ENCODE peak calls at places on chromosomes 12 and 14, in nine cellular contexts. N is heart left ventricle, A is tibial artery, Q is GM23338, R is hepatocyte, H is right lobe of liver, O is brain microvascular endothelial cell, E is breast epithelium, F is lung. M is an unnamed sample.

GRCh38 chr14:104554088-104554607 is 25.4 kb upstream of the C14orf180 start:
- DNase-seq in N (peak; percentile 18), H (peak; percentile 7), A (peak; percentile 60), R (no peak), E (no peak), F (no peak), O (no peak), Q (no peak), M (no peak)

GRCh38 chr12:103036581-103037214 is 79.2 kb downstream of the ASCL1 start:
- DNase-seq in F (no peak), H (no peak), A (no peak), N (no peak), R (no peak), O (no peak), Q (no peak), E (no peak), M (no peak)

GRCh38 chr14:51395361-51395849 is 155.4 kb downstream of the TMX1 start:
- DNase-seq in O (peak; percentile 79), Q (peak; percentile 26), A (no peak), N (peak; percentile 81), E (peak; percentile 80), F (no peak), R (peak; percentile 31), H (no peak), M (no peak)

GRCh38 chr12:112163471-112164325 is 38.3 kb downstream of the TRAFD1 start:
- DNase-seq in H (no peak), A (peak; percentile 57), E (no peak), F (no peak), O (no peak), Q (no peak), R (no peak), N (no peak), M (peak; percentile 29)

GRCh38 chr12:48336564-48336963 is 14.2 kb downstream of the ZNF641 start:
- DNase-seq in R (no peak), O (no peak), F (no peak), A (no peak), N (no peak), E (no peak), H (no peak), Q (peak; percentile 53), M (no peak)

GRCh38 chr12:64522316-64522715 is 70.4 kb downstream of the TBK1 start:
- DNase-seq in E (no peak), O (no peak), F (no peak), Q (no peak), A (no peak), R (no peak), H (no peak), N (no peak), M (no peak)

GRCh38 chr12:12519599-12519998 is 43.1 kb downstream of the DUSP16 start:
- DNase-seq in H (no peak), N (no peak), Q (no peak), O (no peak), A (no peak), F (no peak), R (no peak), E (no peak), M (no peak)

GRCh38 chr12:49972122-49972521 is 625 bp upstream of the AQP6 start:
- DNase-seq in E (no peak), F (no peak), R (no peak), A (peak; percentile 28), N (no peak), O (no peak), H (no peak), Q (no peak), M (no peak)

GRCh38 chr14:55129086-55129427 is at the start of gene LGALS3:
- DNase-seq in Q (peak; percentile 78), E (peak; percentile 75), O (no peak), R (peak; percentile 91), N (peak; percentile 87), H (peak; percentile 74), A (peak; percentile 90), F (peak; percentile 74), M (peak; percentile 9)

GRCh38 chr12:17286874-17287273 is 680.9 kb upstream of the LMO3 start:
- DNase-seq in Q (no peak), F (no peak), O (no peak), H (no peak), N (no peak), A (no peak), E (no peak), R (no peak), M (no peak)

GRCh38 chr12:92539966-92540791 is 162.6 kb upstream of the PLEKHG7 start:
- DNase-seq in H (no peak), F (no peak), Q (peak; percentile 41), E (no peak), O (no peak), R (no peak), N (peak; percentile 40), A (no peak), M (no peak)

GRCh38 chr12:108505121-108505520 is 10.0 kb upstream of the FICD start:
- DNase-seq in R (no peak), H (no peak), F (no peak), E (no peak), N (no peak), O (no peak), A (no peak), Q (no peak), M (no peak)

GRCh38 chr12:47547077-47547476 is 158.8 kb downstream of the RPAP3 start:
- DNase-seq in R (no peak), O (peak; percentile 56), Q (peak; percentile 53), N (no peak), F (no peak), E (no peak), A (no peak), H (no peak), M (no peak)

GRCh38 chr12:122021822-122022392 is at the start of gene BCL7A:
- DNase-seq in A (peak; percentile 81), R (peak; percentile 87), N (peak; percentile 73), O (peak; percentile 78), Q (peak; percentile 62), E (peak; percentile 67), F (peak; percentile 58), H (peak; percentile 71), M (peak; percentile 39)

GRCh38 chr12:6963741-6964446 is 6.6 kb downstream of the PHB2 start:
- DNase-seq in R (peak; percentile 71), H (no peak), N (no peak), O (no peak), A (no peak), F (peak; percentile 36), Q (no peak), E (no peak), M (no peak)

GRCh38 chr12:26088999-26089398 is 35.8 kb downstream of the BHLHE41 start:
- DNase-seq in A (no peak), H (no peak), R (peak; percentile 48), O (no peak), Q (no peak), F (no peak), N (no peak), E (no peak), M (no peak)

GRCh38 chr12:64680235-64680634 is 69.9 kb downstream of the RASSF3 start:
- DNase-seq in E (no peak), A (no peak), F (peak; percentile 39), O (no peak), N (no peak), Q (no peak), R (no peak), H (peak; percentile 49), M (no peak)

GRCh38 chr14:104682107-104682593 is 7.3 kb upstream of the INF2 start:
- DNase-seq in E (no peak), N (no peak), R (no peak), F (no peak), H (peak; percentile 24), O (no peak), A (no peak), Q (peak; percentile 89), M (no peak)

DNA sequence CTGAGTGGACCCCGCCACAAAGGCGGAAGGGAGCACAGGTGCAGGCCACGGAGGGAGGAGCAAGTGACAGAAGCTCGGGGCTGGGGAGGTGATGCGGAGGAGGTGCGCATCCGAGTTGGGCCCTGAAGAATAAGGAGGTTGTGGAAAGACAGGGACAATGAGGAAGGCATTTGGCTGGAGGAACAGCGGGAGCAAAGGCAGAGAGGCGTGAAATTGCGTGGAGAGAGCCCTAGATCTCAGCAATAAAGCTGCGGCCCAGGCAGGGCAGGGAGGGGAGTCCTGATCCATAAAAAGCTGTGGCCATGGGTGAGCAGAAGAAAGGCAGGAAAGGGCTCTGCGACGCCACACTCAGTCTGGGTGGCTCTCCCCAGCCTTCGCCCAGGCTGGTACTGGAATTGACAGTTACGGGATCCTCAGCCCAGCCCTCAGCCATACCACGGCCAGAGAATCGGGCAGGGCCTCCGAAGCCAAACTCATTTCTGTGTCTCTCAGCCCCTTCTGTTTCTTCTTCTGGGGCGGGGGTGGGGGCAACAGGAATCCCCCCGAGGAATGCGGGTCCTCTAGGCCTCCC is 2.2 kb downstream of the FIGNL2 start:
- DNase-seq in H (no peak), F (no peak), N (no peak), Q (peak; percentile 34), O (no peak), A (no peak), E (no peak), R (no peak), M (no peak)
- H3K27me3 ChIP-seq in H (peaks cover 10% of the 10 kb centered on the region), F (no peaks in the 10 kb centered on the region), N (peaks cover 48% of the 10 kb centered on the region), Q (peaks cover 43% of the 10 kb centered on the region), O (peaks cover 63% of the 10 kb centered on the region), A (peaks cover 81% of the 10 kb centered on the region), E (peaks cover 4% of the 10 kb centered on the region), R (no peaks in the 10 kb centered on the region), M (peaks cover 55% of the 10 kb centered on the region)

GRCh38 chr14:74963705-74964271 is 8.4 kb upstream of the PGF start:
- DNase-seq in H (no peak), A (no peak), R (no peak), O (no peak), N (no peak), F (no peak), E (peak; percentile 66), Q (no peak), M (no peak)
- H3K27ac ChIP-seq in H (no peak overlapping the region), A (no peak overlapping the region), R (peak overlapping the region; percentile 18), O (no peak overlapping the region), N (no peak overlapping the region), F (no peak overlapping the region), E (peak overlapping the region; percentile 68), Q (no peak overlapping the region), M (no peak overlapping the region)

GRCh38 chr14:38605193-38606114 is 349.6 kb upstream of the CLEC14A start:
- DNase-seq in F (no peak), Q (peak; percentile 36), A (no peak), O (no peak), H (no peak), R (no peak), N (no peak), E (no peak), M (no peak)
- TF ChIP-seq CTCF in F (no peak), Q (peak; percentile 54), A (no peak), O (no peak), H (peak; percentile 27), R (peak; percentile 27), N (no peak), E (no peak), M (no peak)

GRCh38 chr14:21020977-21021545 is 3.8 kb downstream of the NDRG2 start:
- DNase-seq in R (no peak), N (no peak), E (no peak), H (no peak), F (no peak), A (no peak), O (no peak), Q (no peak), M (no peak)
- H3K27me3 ChIP-seq in R (no peaks in the 10 kb centered on the region), N (peaks cover 7% of the 10 kb centered on the region), E (no peaks in the 10 kb centered on the region), H (no peaks in the 10 kb centered on the region), F (no peaks in the 10 kb centered on the region), A (no peaks in the 10 kb centered on the region), O (peaks cover 27% of the 10 kb centered on the region), Q (peaks cover 24% of the 10 kb centered on the region), M (no peaks in the 10 kb centered on the region)

DNA sequence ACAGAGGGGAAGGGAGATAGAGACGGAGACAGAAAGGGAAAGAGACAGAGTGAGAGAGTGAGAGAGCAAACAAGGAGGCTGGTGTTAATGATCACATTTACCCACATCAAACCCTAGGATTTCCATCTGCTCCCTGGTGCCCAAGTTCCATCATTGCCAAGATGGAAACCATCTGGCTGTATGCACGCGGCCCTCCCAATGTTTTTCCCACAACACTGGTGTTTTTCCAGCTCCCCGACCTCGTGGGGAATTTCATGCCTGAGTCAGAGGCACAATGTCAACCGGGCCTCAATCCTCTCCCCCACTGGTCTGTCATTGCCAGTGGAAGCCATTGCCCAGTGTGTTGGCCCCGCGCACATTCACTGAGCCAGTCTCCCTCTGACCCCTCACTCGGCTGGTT is 19.9 kb upstream of the BDKRB2 start:
- DNase-seq in N (no peak), Q (no peak), E (no peak), A (no peak), H (no peak), F (no peak), R (no peak), O (no peak), M (no peak)
- H3K27ac ChIP-seq in N (no peak overlapping the region), Q (no peak overlapping the region), E (no peak overlapping the region), A (no peak overlapping the region), H (no peak overlapping the region), F (no peak overlapping the region), R (no peak overlapping the region), O (no peak overlapping the region), M (no peak overlapping the region)

M was measured in CD4-positive, alpha-beta T cell.